ENCODE peak calls at places on chromosomes 4 and X, in nine cellular contexts. Y is CD8-positive, alpha-beta memory T cell; G is left lung; A is prostate gland; D is CD4-positive, alpha-beta memory T cell; V is effector memory CD4-positive, alpha-beta T cell; S is suprapubic skin; U is ovary; X is mammary epithelial cell. H is an unnamed sample.
A peak's percentile ranks its signal among the peaks of the same experiment; 100 is the strongest.

GRCh38 chr4:86855572-86855971 is 6.4 kb upstream of the SLC10A6 start:
- DNase-seq in Y (no peak), G (no peak), A (peak; percentile 11), D (no peak), V (no peak), S (no peak), U (no peak), X (peak; percentile 81), H (no peak)

GRCh38 chr4:99134586-99134985 is 9.5 kb downstream of the ADH4 start:
- DNase-seq in Y (no peak), G (no peak), A (no peak), D (no peak), V (no peak), S (no peak), U (no peak), X (no peak), H (no peak)

GRCh38 chr4:17325098-17325497 is 186.8 kb downstream of the QDPR start:
- DNase-seq in Y (no peak), G (no peak), A (no peak), D (no peak), V (no peak), S (no peak), U (no peak), X (no peak), H (no peak)

GRCh38 chrX:29478336-29479069 is 736.9 kb upstream of the MAGEB2 start:
- DNase-seq in Y (no peak), G (no peak), A (no peak), D (no peak), V (no peak), S (no peak), U (no peak), X (peak; percentile 19), H (peak; percentile 58)

GRCh38 chr4:139919513-139919912 is 234.5 kb downstream of the MAML3 start:
- DNase-seq in Y (no peak), G (no peak), A (no peak), D (no peak), V (no peak), S (no peak), U (no peak), X (no peak), H (peak; percentile 21)

GRCh38 chr4:151664289-151664688 is 96.5 kb downstream of the GATB start:
- DNase-seq in Y (no peak), G (no peak), A (no peak), D (no peak), V (no peak), S (no peak), U (no peak), X (no peak), H (no peak)

GRCh38 chr4:159410076-159410777 is 307.3 kb downstream of the RAPGEF2 start:
- DNase-seq in Y (no peak), G (no peak), A (no peak), D (no peak), V (no peak), S (no peak), U (no peak), X (peak; percentile 86), H (no peak)

GRCh38 chrX:16528620-16529019 is 121.3 kb upstream of the S100G start:
- DNase-seq in Y (peak; percentile 71), G (no peak), A (no peak), D (peak; percentile 54), V (peak; percentile 8), S (no peak), U (no peak), X (no peak), H (no peak)

GRCh38 chr4:140711910-140712309 is 44.3 kb downstream of the TBC1D9 start:
- DNase-seq in Y (no peak), G (no peak), A (no peak), D (no peak), V (no peak), S (no peak), U (no peak), X (no peak), H (no peak)

GRCh38 chrX:13903405-13903804 is 86.5 kb upstream of the GPM6B start:
- DNase-seq in Y (no peak), G (no peak), A (no peak), D (no peak), V (no peak), S (no peak), U (no peak), X (no peak), H (no peak)

GRCh38 chrX:45422216-45422925 is 221.7 kb upstream of the DIPK2B start:
- DNase-seq in Y (no peak), G (no peak), A (no peak), D (no peak), V (no peak), S (no peak), U (no peak), X (peak; percentile 59), H (no peak)
- H3K9me3 ChIP-seq in Y (no peaks in the 10 kb centered on the region), G (no peaks in the 10 kb centered on the region), A (no peaks in the 10 kb centered on the region), D (no peaks in the 10 kb centered on the region), V (no peaks in the 10 kb centered on the region), S (no peaks in the 10 kb centered on the region), U (no peaks in the 10 kb centered on the region), X (peaks cover 3% of the 10 kb centered on the region), H (no peaks in the 10 kb centered on the region)

GRCh38 chr4:8614365-8615193 is 22.0 kb downstream of the CPZ start:
- DNase-seq in Y (no peak), G (no peak), A (no peak), D (no peak), V (no peak), S (no peak), U (peak; percentile 22), X (no peak), H (no peak)

GRCh38 chr4:8615366-8615765 is 22.8 kb downstream of the CPZ start:
- DNase-seq in Y (no peak), G (no peak), A (no peak), D (no peak), V (no peak), S (no peak), U (peak; percentile 19), X (no peak), H (no peak)

GRCh38 chr4:8615921-8616787 is 23.6 kb downstream of the CPZ start:
- DNase-seq in Y (no peak), G (no peak), A (no peak), D (no peak), V (no peak), S (peak; percentile 32), U (peak; percentile 18), X (no peak), H (no peak)

GRCh38 chr4:8612646-8613045 is 20.1 kb downstream of the CPZ start:
- DNase-seq in Y (no peak), G (no peak), A (no peak), D (no peak), V (no peak), S (no peak), U (peak; percentile 15), X (no peak), H (no peak)

DNA sequence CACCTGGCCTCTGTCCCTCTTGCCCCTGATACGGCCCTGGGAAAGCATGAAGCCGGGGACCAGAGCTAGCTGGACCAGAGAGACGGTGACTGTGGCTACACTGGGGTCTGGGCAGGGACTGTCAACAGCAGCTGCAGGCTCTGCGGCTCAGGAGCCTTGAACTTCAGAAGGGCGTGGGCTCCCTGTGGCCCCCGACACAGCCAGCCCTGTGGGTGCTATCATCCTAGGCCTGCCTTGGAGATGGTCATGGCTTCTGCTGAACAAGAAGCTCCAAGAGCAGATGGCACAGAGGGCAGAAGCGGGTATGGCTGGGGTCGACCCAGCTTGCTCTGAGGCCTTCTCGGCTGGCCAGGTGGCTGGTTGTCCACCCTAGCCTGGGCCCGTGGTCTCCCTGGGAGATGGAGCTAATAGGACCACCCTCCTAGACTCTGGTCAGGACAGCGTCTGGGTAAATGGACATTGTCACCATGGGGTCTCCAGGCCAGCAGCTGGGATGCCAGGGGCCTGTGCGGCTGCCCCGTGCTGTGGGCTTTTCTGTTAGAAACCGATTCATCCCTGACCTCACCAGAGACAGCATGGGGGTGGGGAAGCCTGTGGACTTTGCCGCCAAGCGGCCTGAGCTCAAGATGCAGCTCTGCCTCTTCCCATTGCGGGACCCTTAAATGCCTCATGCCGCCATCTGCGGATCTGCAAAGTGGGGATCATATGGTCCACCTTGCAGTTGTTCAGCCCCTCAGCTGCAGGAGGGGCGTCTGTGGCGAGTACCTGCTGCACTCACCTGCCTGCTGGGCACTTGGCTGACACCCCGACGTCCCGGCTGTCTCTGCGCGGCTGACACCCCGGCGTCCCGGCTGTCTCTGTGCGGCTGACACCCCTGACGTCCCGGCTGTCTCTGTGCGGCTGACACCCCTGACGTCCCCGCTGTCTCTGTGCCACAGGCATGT is 21.1 kb downstream of the CPZ start:
- DNase-seq in Y (no peak), G (no peak), A (no peak), D (no peak), V (no peak), S (peak; percentile 69), U (peak; percentile 20), X (no peak), H (no peak)
- H3K4me1 ChIP-seq in Y (no peaks in the 10 kb centered on the region), G (no peaks in the 10 kb centered on the region), A (no peaks in the 10 kb centered on the region), D (no peaks in the 10 kb centered on the region), V (no peaks in the 10 kb centered on the region), S (no peaks in the 10 kb centered on the region), U (no peaks in the 10 kb centered on the region), X (no peaks in the 10 kb centered on the region), H (no peaks in the 10 kb centered on the region)

GRCh38 chr4:10661047-10661446 is 23.5 kb downstream of the CLNK start:
- DNase-seq in Y (no peak), G (no peak), A (no peak), D (no peak), V (no peak), S (no peak), U (no peak), X (no peak), H (no peak)

GRCh38 chr4:10655968-10656367 is 28.6 kb downstream of the CLNK start:
- DNase-seq in Y (no peak), G (no peak), A (no peak), D (no peak), V (no peak), S (no peak), U (no peak), X (peak; percentile 52), H (no peak)

GRCh38 chr4:10656420-10656819 is 28.1 kb downstream of the CLNK start:
- DNase-seq in Y (no peak), G (no peak), A (no peak), D (no peak), V (no peak), S (no peak), U (no peak), X (no peak), H (no peak)

GRCh38 chr4:10659251-10659650 is 25.3 kb downstream of the CLNK start:
- DNase-seq in Y (no peak), G (no peak), A (no peak), D (no peak), V (no peak), S (no peak), U (no peak), X (no peak), H (no peak)

DNA sequence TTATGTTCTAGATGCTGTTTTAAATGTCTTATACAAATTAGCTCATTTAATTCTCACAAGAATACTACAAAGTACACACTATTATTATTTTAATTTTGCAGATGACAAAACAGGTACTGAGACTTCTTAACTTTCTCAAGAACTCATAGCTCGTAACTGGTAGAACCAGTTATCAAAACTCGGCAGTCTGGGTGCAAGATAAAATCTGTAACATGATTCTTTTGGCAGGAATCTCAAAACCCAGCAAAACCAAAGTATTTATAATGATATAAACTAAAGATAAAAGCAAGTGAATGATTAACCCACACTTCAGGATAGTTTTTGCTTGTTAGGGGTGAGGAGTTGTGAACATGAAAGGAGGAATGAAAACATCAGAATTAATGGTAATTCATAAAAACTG is 27.6 kb downstream of the CLNK start:
- DNase-seq in Y (no peak), G (no peak), A (peak; percentile 58), D (no peak), V (no peak), S (no peak), U (no peak), X (peak; percentile 81), H (no peak)
- H3K27ac ChIP-seq in Y (no peak overlapping the region), G (no peak overlapping the region), A (no peak overlapping the region), D (no peak overlapping the region), V (no peak overlapping the region), S (no peak overlapping the region), U (no peak overlapping the region), X (no peak overlapping the region), H (no peak overlapping the region)

GRCh38 chrX:68749426-68749825 is 79.4 kb upstream of the EFNB1 start:
- DNase-seq in Y (no peak), G (no peak), A (no peak), D (no peak), V (no peak), S (no peak), U (no peak), X (no peak), H (no peak)
- H3K9me3 ChIP-seq in Y (no peaks in the 10 kb centered on the region), G (no peaks in the 10 kb centered on the region), A (no peaks in the 10 kb centered on the region), D (no peaks in the 10 kb centered on the region), V (no peaks in the 10 kb centered on the region), S (no peaks in the 10 kb centered on the region), U (no peaks in the 10 kb centered on the region), X (no peaks in the 10 kb centered on the region), H (no peaks in the 10 kb centered on the region)

H was measured in SJCRH30.